ENCODE peak calls at places on chromosome 19, in ten cellular contexts. M is C1 segment of cervical spinal cord; V is fibroblast of mammary gland; H is kidney tubule cell; I is amygdala; C is IMR-90; W is CD8-positive, alpha-beta T cell; R is NCI-H1436; A is fibroblast of pulmonary artery; Z is midbrain. N is an unnamed sample.

GRCh38 chr19:21751379-21751778 is 16.0 kb downstream of the ZNF100 start:
- DNase-seq in H (peak; percentile 66), I (no peak), R (no peak), M (no peak), W (no peak), V (peak; percentile 69), A (peak; percentile 33), C (peak; percentile 43), Z (no peak), N (no peak)

GRCh38 chr19:55340144-55340783 is 588 bp downstream of the KMT5C start:
- DNase-seq in C (no peak), Z (no peak), I (no peak), M (no peak), A (no peak), H (no peak), R (no peak), W (no peak), V (no peak), N (no peak)

GRCh38 chr19:10431943-10432735 is 11.8 kb downstream of the PDE4A start:
- DNase-seq in C (no peak), H (no peak), W (no peak), R (peak; percentile 35), M (no peak), A (peak; percentile 27), Z (no peak), V (no peak), I (no peak), N (no peak)

GRCh38 chr19:54136086-54136863 is 1.3 kb upstream of the CNOT3 start:
- DNase-seq in V (peak; percentile 19), R (no peak), H (no peak), W (no peak), I (no peak), C (peak; percentile 16), A (peak; percentile 27), Z (no peak), M (no peak), N (peak; percentile 58)

GRCh38 chr19:13094771-13095392 is 7.8 kb downstream of the LYL1 start:
- DNase-seq in W (no peak), I (no peak), M (no peak), A (no peak), H (no peak), R (no peak), V (no peak), C (no peak), Z (no peak), N (no peak)

GRCh38 chr19:44807162-44807561 is 1.7 kb upstream of the BCAM start:
- DNase-seq in I (no peak), Z (no peak), V (no peak), R (no peak), H (peak; percentile 72), C (no peak), W (no peak), A (no peak), M (no peak), N (no peak)

GRCh38 chr19:29526730-29527499 is 1.1 kb downstream of the VSTM2B start:
- DNase-seq in I (peak; percentile 54), V (no peak), Z (no peak), H (no peak), M (no peak), C (no peak), R (no peak), W (no peak), A (no peak), N (peak; percentile 36)

GRCh38 chr19:55554749-55555152 is 9.4 kb upstream of the SBK3 start:
- DNase-seq in M (no peak), I (no peak), H (no peak), R (no peak), V (no peak), C (no peak), Z (no peak), A (no peak), W (no peak), N (no peak)

GRCh38 chr19:55305491-55305890 is 19.6 kb downstream of the TMEM150B start:
- DNase-seq in A (peak; percentile 31), M (no peak), R (peak; percentile 40), W (peak; percentile 22), V (no peak), H (no peak), Z (no peak), I (no peak), C (no peak), N (peak; percentile 49)

GRCh38 chr19:51375504-51376221 is 3.2 kb upstream of the NKG7 start:
- DNase-seq in M (no peak), V (no peak), Z (no peak), A (no peak), H (no peak), I (no peak), C (no peak), R (no peak), W (no peak), N (no peak)

GRCh38 chr19:35806597-35806996 is 6.0 kb downstream of the PRODH2 start:
- DNase-seq in H (no peak), Z (no peak), I (no peak), W (no peak), M (no peak), V (no peak), R (no peak), C (no peak), A (no peak), N (no peak)

GRCh38 chr19:57075801-57076492 is 43.8 kb upstream of the USP29 start:
- DNase-seq in Z (no peak), R (no peak), C (no peak), V (no peak), A (no peak), H (peak; percentile 10), W (no peak), M (no peak), I (peak; percentile 9), N (peak; percentile 75)

GRCh38 chr19:8505680-8506401 is 3.4 kb upstream of the PRAM1 start:
- DNase-seq in H (peak; percentile 72), I (peak; percentile 69), M (no peak), V (peak; percentile 51), W (peak; percentile 56), A (peak; percentile 67), R (peak; percentile 53), C (peak; percentile 49), Z (peak; percentile 84), N (peak; percentile 43)

GRCh38 chr19:44649578-44650145 is 6.0 kb downstream of the PVR start:
- DNase-seq in W (no peak), R (no peak), I (no peak), M (no peak), C (no peak), H (no peak), V (no peak), Z (no peak), A (no peak), N (no peak)

GRCh38 chr19:5430237-5430636 is 25.0 kb upstream of the ZNRF4 start:
- DNase-seq in W (no peak), I (no peak), M (no peak), R (no peak), Z (no peak), A (no peak), C (no peak), V (no peak), H (no peak), N (no peak)

GRCh38 chr19:47608908-47609879 is at the start of gene BICRA:
- DNase-seq in M (peak; percentile 46), I (peak; percentile 83), Z (peak; percentile 77), W (peak; percentile 80), H (peak; percentile 86), C (peak; percentile 73), R (peak; percentile 89), A (peak; percentile 83), V (peak; percentile 69), N (peak; percentile 42)

GRCh38 chr19:10226376-10227214 is 4.5 kb downstream of the S1PR2 start:
- DNase-seq in I (peak; percentile 66), A (peak; percentile 95), V (peak; percentile 99), R (no peak), W (no peak), H (no peak), C (peak; percentile 95), Z (no peak), M (no peak), N (no peak)

GRCh38 chr19:48926909-48927308 is 6.6 kb upstream of the DHDH start:
- DNase-seq in W (no peak), Z (no peak), M (no peak), H (peak; percentile 98), V (peak; percentile 100), R (no peak), C (peak; percentile 99), I (no peak), A (peak; percentile 98), N (no peak)

GRCh38 chr19:10142701-10143375 is 23.1 kb upstream of the EIF3G start:
- DNase-seq in V (no peak), C (no peak), M (no peak), R (no peak), I (no peak), A (no peak), H (no peak), W (peak; percentile 38), Z (no peak), N (no peak)

GRCh38 chr19:11814707-11815050 is 606 bp downstream of the ZNF440 start:
- DNase-seq in C (peak; percentile 29), V (peak; percentile 53), R (no peak), M (no peak), I (no peak), A (peak; percentile 51), H (peak; percentile 56), Z (peak; percentile 3), W (no peak), N (no peak)

GRCh38 chr19:52542984-52543664 is 15.7 kb downstream of the ZNF808 start:
- DNase-seq in C (peak; percentile 19), V (no peak), H (peak; percentile 9), W (peak; percentile 16), R (no peak), I (no peak), A (no peak), Z (no peak), M (no peak), N (no peak)

GRCh38 chr19:42068756-42069571 is 1.0 kb downstream of the GRIK5 start:
- DNase-seq in A (no peak), V (no peak), C (no peak), Z (no peak), I (no peak), W (no peak), M (no peak), H (no peak), R (no peak), N (no peak)

GRCh38 chr19:17926044-17926443 is 6.8 kb upstream of the CCDC124 start:
- DNase-seq in M (no peak), I (no peak), R (no peak), V (no peak), H (no peak), W (no peak), C (no peak), Z (no peak), A (no peak), N (no peak)

GRCh38 chr19:27974082-27974513 is 1238.9 kb downstream of the UQCRFS1 start:
- DNase-seq in Z (peak; percentile 63), M (no peak), A (peak; percentile 29), W (no peak), H (peak; percentile 76), V (peak; percentile 26), C (no peak), I (peak; percentile 6), R (peak; percentile 22), N (peak; percentile 74)

GRCh38 chr19:1183543-1184172 is 9.6 kb upstream of the SBNO2 start:
- DNase-seq in V (no peak), R (no peak), A (no peak), C (peak; percentile 25), W (no peak), I (no peak), H (peak; percentile 95), M (no peak), Z (no peak), N (no peak)

GRCh38 chr19:10045371-10045770 is 32.1 kb downstream of the RDH8 start:
- DNase-seq in Z (no peak), M (no peak), H (no peak), R (no peak), I (no peak), W (no peak), A (no peak), C (no peak), V (no peak), N (no peak)

GRCh38 chr19:23699521-23699860 is 12.5 kb upstream of the ZNF675 start:
- DNase-seq in V (no peak), I (no peak), Z (no peak), A (no peak), W (no peak), C (no peak), R (no peak), M (no peak), H (peak; percentile 9), N (no peak)

GRCh38 chr19:17243340-17243853 is 2.3 kb downstream of the NR2F6 start:
- DNase-seq in Z (no peak), A (no peak), C (no peak), V (no peak), H (no peak), W (no peak), I (no peak), M (no peak), R (no peak), N (no peak)

N was measured in NCI-H2227 treated with DMSO at 0.1 percent for 48 hours.